ENCODE peak calls at places on chromosomes 4 and X, in six cellular contexts. One of them, this sample, is unnamed.

GRCh38 chrX:108313662-108314061 is 124.6 kb downstream of the COL4A6 start:
- DNase-seq in uterus: no peak
- DNase-seq in AG10803: no peak
- DNase-seq in dorsolateral prefrontal cortex: no peak
- DNase-seq in fibroblast of mammary gland: peak
- DNase-seq in lower lobe of right lung: no peak
- DNase-seq in this sample: no peak

GRCh38 chr4:18314731-18315130 is 293.2 kb upstream of the LCORL start:
- DNase-seq in uterus: no peak
- DNase-seq in AG10803: no peak
- DNase-seq in dorsolateral prefrontal cortex: no peak
- DNase-seq in fibroblast of mammary gland: no peak
- DNase-seq in lower lobe of right lung: no peak
- DNase-seq in this sample: no peak

GRCh38 chrX:101377542-101377941 is 8.4 kb downstream of the BTK start:
- DNase-seq in uterus: no peak
- DNase-seq in AG10803: no peak
- DNase-seq in dorsolateral prefrontal cortex: no peak
- DNase-seq in fibroblast of mammary gland: no peak
- DNase-seq in lower lobe of right lung: no peak
- DNase-seq in this sample: no peak

GRCh38 chr4:143352052-143352451 is 15.4 kb downstream of the GAB1 start:
- DNase-seq in uterus: no peak
- DNase-seq in AG10803: no peak
- DNase-seq in dorsolateral prefrontal cortex: no peak
- DNase-seq in fibroblast of mammary gland: peak
- DNase-seq in lower lobe of right lung: no peak
- DNase-seq in this sample: no peak

GRCh38 chr4:147017081-147017480 is 71.4 kb upstream of the TTC29 start:
- DNase-seq in uterus: no peak
- DNase-seq in AG10803: peak
- DNase-seq in dorsolateral prefrontal cortex: no peak
- DNase-seq in fibroblast of mammary gland: peak
- DNase-seq in lower lobe of right lung: no peak
- DNase-seq in this sample: peak

GRCh38 chr4:124904723-124905390 is 192.3 kb upstream of the ANKRD50 start:
- DNase-seq in uterus: no peak
- DNase-seq in AG10803: no peak
- DNase-seq in dorsolateral prefrontal cortex: no peak
- DNase-seq in fibroblast of mammary gland: no peak
- DNase-seq in lower lobe of right lung: no peak
- DNase-seq in this sample: no peak

GRCh38 chr4:93749351-93749761 is 79.2 kb upstream of the ATOH1 start:
- DNase-seq in uterus: no peak
- DNase-seq in AG10803: no peak
- DNase-seq in dorsolateral prefrontal cortex: no peak
- DNase-seq in fibroblast of mammary gland: no peak
- DNase-seq in lower lobe of right lung: no peak
- DNase-seq in this sample: no peak

GRCh38 chr4:85909851-85910250 is 434.9 kb downstream of the ARHGAP24 start:
- DNase-seq in uterus: no peak
- DNase-seq in AG10803: no peak
- DNase-seq in dorsolateral prefrontal cortex: no peak
- DNase-seq in fibroblast of mammary gland: no peak
- DNase-seq in lower lobe of right lung: peak
- DNase-seq in this sample: no peak

GRCh38 chr4:101795704-101796103 is 5.2 kb downstream of the BANK1 start:
- DNase-seq in uterus: no peak
- DNase-seq in AG10803: no peak
- DNase-seq in dorsolateral prefrontal cortex: no peak
- DNase-seq in fibroblast of mammary gland: no peak
- DNase-seq in lower lobe of right lung: no peak
- DNase-seq in this sample: no peak

GRCh38 chr4:94870151-94870550 is 112.4 kb downstream of the BMPR1B start:
- DNase-seq in uterus: no peak
- DNase-seq in AG10803: peak
- DNase-seq in dorsolateral prefrontal cortex: no peak
- DNase-seq in fibroblast of mammary gland: peak
- DNase-seq in lower lobe of right lung: no peak
- DNase-seq in this sample: no peak

GRCh38 chrX:131812847-131813825 is 210.0 kb upstream of the STK26 start:
- DNase-seq in uterus: peak
- DNase-seq in AG10803: peak
- DNase-seq in dorsolateral prefrontal cortex: peak
- DNase-seq in fibroblast of mammary gland: peak
- DNase-seq in lower lobe of right lung: no peak
- DNase-seq in this sample: peak

GRCh38 chrX:49282647-49283011 is 13.0 kb downstream of the PPP1R3F start:
- DNase-seq in uterus: peak
- DNase-seq in AG10803: peak
- DNase-seq in dorsolateral prefrontal cortex: no peak
- DNase-seq in fibroblast of mammary gland: peak
- DNase-seq in lower lobe of right lung: no peak
- DNase-seq in this sample: peak

GRCh38 chrX:20514358-20514757 is 247.6 kb upstream of the RPS6KA3 start:
- DNase-seq in uterus: no peak
- DNase-seq in AG10803: peak
- DNase-seq in dorsolateral prefrontal cortex: no peak
- DNase-seq in fibroblast of mammary gland: peak
- DNase-seq in lower lobe of right lung: no peak
- DNase-seq in this sample: peak

GRCh38 chr4:54213001-54213400 is 16.1 kb upstream of the PDGFRA start:
- DNase-seq in uterus: no peak
- DNase-seq in AG10803: peak
- DNase-seq in dorsolateral prefrontal cortex: no peak
- DNase-seq in fibroblast of mammary gland: peak
- DNase-seq in lower lobe of right lung: no peak
- DNase-seq in this sample: peak

GRCh38 chr4:187396106-187396505 is 599.5 kb upstream of the ZFP42 start:
- DNase-seq in uterus: no peak
- DNase-seq in AG10803: no peak
- DNase-seq in dorsolateral prefrontal cortex: no peak
- DNase-seq in fibroblast of mammary gland: no peak
- DNase-seq in lower lobe of right lung: no peak
- DNase-seq in this sample: no peak

GRCh38 chrX:105323951-105324350 is 103.5 kb upstream of the TEX13A start:
- DNase-seq in uterus: no peak
- DNase-seq in AG10803: no peak
- DNase-seq in dorsolateral prefrontal cortex: no peak
- DNase-seq in fibroblast of mammary gland: peak
- DNase-seq in lower lobe of right lung: no peak
- DNase-seq in this sample: peak

GRCh38 chrX:20244936-20245335 is 21.8 kb downstream of the RPS6KA3 start:
- DNase-seq in uterus: peak
- DNase-seq in AG10803: peak
- DNase-seq in dorsolateral prefrontal cortex: no peak
- DNase-seq in fibroblast of mammary gland: peak
- DNase-seq in lower lobe of right lung: no peak
- DNase-seq in this sample: peak

GRCh38 chr4:26020896-26021295 is 106.9 kb downstream of the SMIM20 start:
- DNase-seq in uterus: no peak
- DNase-seq in AG10803: peak
- DNase-seq in dorsolateral prefrontal cortex: no peak
- DNase-seq in fibroblast of mammary gland: peak
- DNase-seq in lower lobe of right lung: no peak
- DNase-seq in this sample: peak

GRCh38 chrX:13418126-13419091 is 98.6 kb upstream of the ATXN3L start:
- DNase-seq in uterus: no peak
- DNase-seq in AG10803: peak
- DNase-seq in dorsolateral prefrontal cortex: no peak
- DNase-seq in fibroblast of mammary gland: peak
- DNase-seq in lower lobe of right lung: no peak
- DNase-seq in this sample: no peak

GRCh38 chr4:182380701-182381295 is 137.6 kb downstream of the TENM3 start:
- DNase-seq in uterus: no peak
- DNase-seq in AG10803: peak
- DNase-seq in dorsolateral prefrontal cortex: no peak
- DNase-seq in fibroblast of mammary gland: peak
- DNase-seq in lower lobe of right lung: no peak
- DNase-seq in this sample: peak

GRCh38 chrX:20743054-20743453 is 476.3 kb upstream of the RPS6KA3 start:
- DNase-seq in uterus: no peak
- DNase-seq in AG10803: no peak
- DNase-seq in dorsolateral prefrontal cortex: no peak
- DNase-seq in fibroblast of mammary gland: no peak
- DNase-seq in lower lobe of right lung: no peak
- DNase-seq in this sample: no peak

GRCh38 chrX:24100713-24101112 is 46.0 kb downstream of the EIF2S3 start:
- DNase-seq in uterus: no peak
- DNase-seq in AG10803: no peak
- DNase-seq in dorsolateral prefrontal cortex: no peak
- DNase-seq in fibroblast of mammary gland: peak
- DNase-seq in lower lobe of right lung: no peak
- DNase-seq in this sample: peak

GRCh38 chrX:24093746-24094145 is 39.0 kb downstream of the EIF2S3 start:
- DNase-seq in uterus: no peak
- DNase-seq in AG10803: no peak
- DNase-seq in dorsolateral prefrontal cortex: no peak
- DNase-seq in fibroblast of mammary gland: no peak
- DNase-seq in lower lobe of right lung: no peak
- DNase-seq in this sample: no peak

GRCh38 chrX:24097741-24098140 is 43.0 kb downstream of the EIF2S3 start:
- DNase-seq in uterus: no peak
- DNase-seq in AG10803: peak
- DNase-seq in dorsolateral prefrontal cortex: no peak
- DNase-seq in fibroblast of mammary gland: peak
- DNase-seq in lower lobe of right lung: no peak
- DNase-seq in this sample: no peak

GRCh38 chrX:24099394-24099793 is 44.6 kb downstream of the EIF2S3 start:
- DNase-seq in uterus: no peak
- DNase-seq in AG10803: no peak
- DNase-seq in dorsolateral prefrontal cortex: no peak
- DNase-seq in fibroblast of mammary gland: no peak
- DNase-seq in lower lobe of right lung: no peak
- DNase-seq in this sample: no peak

DNA sequence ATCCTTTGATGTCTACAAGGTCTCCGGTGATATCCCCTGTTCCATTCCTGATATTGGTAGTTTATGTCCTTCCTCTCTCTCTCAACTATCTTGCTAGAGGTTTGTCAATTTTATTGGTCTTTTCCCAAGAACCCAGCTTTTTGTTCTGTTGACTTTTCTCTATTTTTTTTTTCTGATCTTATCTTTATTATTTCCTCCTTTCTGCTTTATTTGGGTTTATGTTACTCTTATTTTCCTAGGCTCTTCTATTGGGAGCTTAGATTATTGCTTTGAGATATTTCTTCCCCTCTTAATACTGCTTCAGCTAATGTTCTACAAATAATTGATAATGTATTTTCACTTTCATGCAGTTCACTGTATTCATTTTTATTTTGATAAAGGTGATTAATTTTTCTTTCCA is 44.2 kb downstream of the EIF2S3 start:
- DNase-seq in uterus: no peak
- DNase-seq in AG10803: no peak
- DNase-seq in dorsolateral prefrontal cortex: no peak
- DNase-seq in fibroblast of mammary gland: no peak
- DNase-seq in lower lobe of right lung: no peak
- DNase-seq in this sample: no peak
- H3K4me3 ChIP-seq in uterus: no peak
- H3K4me3 ChIP-seq in AG10803: no peak
- H3K4me3 ChIP-seq in dorsolateral prefrontal cortex: no peak
- H3K4me3 ChIP-seq in fibroblast of mammary gland: no peak
- H3K4me3 ChIP-seq in lower lobe of right lung: no peak
- H3K4me3 ChIP-seq in this sample: no peak

DNA sequence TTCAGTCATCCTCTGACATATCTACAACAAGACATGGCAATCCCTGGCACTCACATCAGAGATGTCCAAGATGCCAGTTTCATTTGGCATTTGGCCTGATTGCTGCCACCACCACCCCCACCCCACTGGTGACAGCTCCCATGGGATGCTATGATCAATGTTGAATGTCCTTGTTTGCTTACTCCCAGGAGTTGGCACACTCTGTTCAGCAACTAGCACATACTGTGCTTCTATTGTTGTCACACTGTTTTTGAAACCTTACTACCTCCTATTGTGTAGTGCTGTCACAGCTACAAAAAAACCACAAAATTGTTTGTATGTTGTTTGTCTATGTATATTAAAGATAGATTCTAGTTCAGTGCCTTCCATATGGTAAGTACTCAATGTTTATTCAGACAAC is 101.3 kb downstream of the AWAT2 start:
- DNase-seq in uterus: no peak
- DNase-seq in AG10803: no peak
- DNase-seq in dorsolateral prefrontal cortex: no peak
- DNase-seq in fibroblast of mammary gland: no peak
- DNase-seq in lower lobe of right lung: no peak
- DNase-seq in this sample: no peak
- H3K4me3 ChIP-seq in uterus: no peak
- H3K4me3 ChIP-seq in AG10803: no peak
- H3K4me3 ChIP-seq in dorsolateral prefrontal cortex: no peak
- H3K4me3 ChIP-seq in fibroblast of mammary gland: no peak
- H3K4me3 ChIP-seq in lower lobe of right lung: no peak
- H3K4me3 ChIP-seq in this sample: no peak

GRCh38 chrX:149867488-149867887 is 13.5 kb upstream of the MAGEA8 start:
- DNase-seq in uterus: no peak
- DNase-seq in AG10803: no peak
- DNase-seq in dorsolateral prefrontal cortex: no peak
- DNase-seq in fibroblast of mammary gland: no peak
- DNase-seq in lower lobe of right lung: no peak
- DNase-seq in this sample: no peak
- H3K4me3 ChIP-seq in uterus: no peak
- H3K4me3 ChIP-seq in AG10803: no peak
- H3K4me3 ChIP-seq in dorsolateral prefrontal cortex: no peak
- H3K4me3 ChIP-seq in fibroblast of mammary gland: no peak
- H3K4me3 ChIP-seq in lower lobe of right lung: no peak
- H3K4me3 ChIP-seq in this sample: no peak

DNA sequence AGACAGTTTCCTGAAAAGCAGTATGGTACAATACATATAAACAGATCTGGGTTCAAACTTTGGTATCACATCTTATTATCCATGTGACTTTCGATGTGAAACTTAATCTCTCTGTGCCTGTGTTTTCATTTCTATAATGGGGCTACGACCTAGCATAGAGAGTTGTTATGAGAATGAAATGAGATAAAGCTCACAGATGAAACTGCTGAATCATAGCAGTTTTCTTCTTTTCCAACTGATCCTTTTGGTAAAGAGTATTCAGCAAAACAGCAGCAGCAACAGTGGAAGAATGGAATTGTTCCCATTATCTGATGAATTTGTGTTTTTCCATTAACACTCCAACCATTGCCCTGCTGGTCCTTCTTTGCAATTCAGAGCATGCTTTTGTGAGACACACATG is 16.3 kb downstream of the AMBN start:
- DNase-seq in uterus: no peak
- DNase-seq in AG10803: no peak
- DNase-seq in dorsolateral prefrontal cortex: no peak
- DNase-seq in fibroblast of mammary gland: no peak
- DNase-seq in lower lobe of right lung: no peak
- DNase-seq in this sample: no peak
- H3K4me3 ChIP-seq in uterus: no peak
- H3K4me3 ChIP-seq in AG10803: no peak
- H3K4me3 ChIP-seq in dorsolateral prefrontal cortex: no peak
- H3K4me3 ChIP-seq in fibroblast of mammary gland: no peak
- H3K4me3 ChIP-seq in lower lobe of right lung: no peak
- H3K4me3 ChIP-seq in this sample: no peak

GRCh38 chr4:1777822-1778641 is 15.1 kb upstream of the FGFR3 start:
- DNase-seq in uterus: no peak
- DNase-seq in AG10803: peak
- DNase-seq in dorsolateral prefrontal cortex: no peak
- DNase-seq in fibroblast of mammary gland: no peak
- DNase-seq in lower lobe of right lung: no peak
- DNase-seq in this sample: peak
- H3K4me3 ChIP-seq in uterus: no peak
- H3K4me3 ChIP-seq in AG10803: no peak
- H3K4me3 ChIP-seq in dorsolateral prefrontal cortex: no peak
- H3K4me3 ChIP-seq in fibroblast of mammary gland: no peak
- H3K4me3 ChIP-seq in lower lobe of right lung: no peak
- H3K4me3 ChIP-seq in this sample: no peak

GRCh38 chrX:120120223-120120622 is 4.5 kb upstream of the RHOXF1 start:
- DNase-seq in uterus: no peak
- DNase-seq in AG10803: no peak
- DNase-seq in dorsolateral prefrontal cortex: no peak
- DNase-seq in fibroblast of mammary gland: peak
- DNase-seq in lower lobe of right lung: peak
- DNase-seq in this sample: peak
- H3K4me3 ChIP-seq in uterus: no peak
- H3K4me3 ChIP-seq in AG10803: no peak
- H3K4me3 ChIP-seq in dorsolateral prefrontal cortex: no peak
- H3K4me3 ChIP-seq in fibroblast of mammary gland: no peak
- H3K4me3 ChIP-seq in lower lobe of right lung: peak
- H3K4me3 ChIP-seq in this sample: peak